ENCODE peak calls at places on chromosome 22, in six cellular contexts. N is right lobe of liver, O is sigmoid colon, I is psoas muscle, J is PC-3, E is GM12865. Y is an unnamed sample.

GRCh38 chr22:23684561-23685031 is 6.2 kb upstream of the RGL4 start:
- DNase-seq in O (no peak), N (no peak), J (no peak), E (no peak), I (no peak), Y (no peak)

GRCh38 chr22:31995046-31995445 is 48.0 kb upstream of the SLC5A1 start:
- DNase-seq in O (no peak), E (no peak), J (peak; percentile 4), N (no peak), I (no peak), Y (no peak)

GRCh38 chr22:36409911-36410756 is 22.4 kb upstream of the MYH9 start:
- DNase-seq in N (peak; percentile 96), I (peak; percentile 65), O (peak; percentile 78), E (peak; percentile 77), J (peak; percentile 97), Y (peak; percentile 36)

GRCh38 chr22:28002181-28002700 is 83.2 kb upstream of the PITPNB start:
- DNase-seq in O (no peak), I (no peak), E (no peak), J (no peak), N (no peak), Y (no peak)

GRCh38 chr22:38327396-38327795 is 10.2 kb upstream of the CSNK1E start:
- DNase-seq in I (no peak), E (no peak), O (no peak), N (no peak), J (no peak), Y (no peak)

GRCh38 chr22:35170716-35171697 is 86.3 kb upstream of the HMGXB4 start:
- DNase-seq in N (no peak), O (no peak), I (no peak), E (no peak), J (no peak), Y (no peak)

GRCh38 chr22:28012811-28013460 is 93.9 kb upstream of the PITPNB start:
- DNase-seq in E (no peak), O (no peak), J (no peak), I (no peak), N (peak; percentile 31), Y (no peak)

GRCh38 chr22:44358723-44359440 is 46.1 kb upstream of the SHISAL1 start:
- DNase-seq in O (peak; percentile 72), E (no peak), N (peak; percentile 32), J (no peak), I (no peak), Y (no peak)

GRCh38 chr22:36351921-36352774 is 35.6 kb downstream of the MYH9 start:
- DNase-seq in I (no peak), E (no peak), J (peak; percentile 68), O (no peak), N (peak; percentile 83), Y (no peak)

GRCh38 chr22:45224331-45224730 is 16.4 kb downstream of the KIAA0930 start:
- DNase-seq in I (no peak), E (no peak), O (no peak), J (no peak), N (no peak), Y (no peak)

GRCh38 chr22:46132830-46133587 is 17.3 kb upstream of the PPARA start:
- DNase-seq in N (peak; percentile 94), O (no peak), I (peak; percentile 10), E (no peak), J (no peak), Y (no peak)

GRCh38 chr22:24553597-24554315 is 1.2 kb downstream of the GUCD1 start:
- DNase-seq in O (peak; percentile 70), N (peak; percentile 64), J (no peak), E (no peak), I (peak; percentile 35), Y (no peak)

DNA sequence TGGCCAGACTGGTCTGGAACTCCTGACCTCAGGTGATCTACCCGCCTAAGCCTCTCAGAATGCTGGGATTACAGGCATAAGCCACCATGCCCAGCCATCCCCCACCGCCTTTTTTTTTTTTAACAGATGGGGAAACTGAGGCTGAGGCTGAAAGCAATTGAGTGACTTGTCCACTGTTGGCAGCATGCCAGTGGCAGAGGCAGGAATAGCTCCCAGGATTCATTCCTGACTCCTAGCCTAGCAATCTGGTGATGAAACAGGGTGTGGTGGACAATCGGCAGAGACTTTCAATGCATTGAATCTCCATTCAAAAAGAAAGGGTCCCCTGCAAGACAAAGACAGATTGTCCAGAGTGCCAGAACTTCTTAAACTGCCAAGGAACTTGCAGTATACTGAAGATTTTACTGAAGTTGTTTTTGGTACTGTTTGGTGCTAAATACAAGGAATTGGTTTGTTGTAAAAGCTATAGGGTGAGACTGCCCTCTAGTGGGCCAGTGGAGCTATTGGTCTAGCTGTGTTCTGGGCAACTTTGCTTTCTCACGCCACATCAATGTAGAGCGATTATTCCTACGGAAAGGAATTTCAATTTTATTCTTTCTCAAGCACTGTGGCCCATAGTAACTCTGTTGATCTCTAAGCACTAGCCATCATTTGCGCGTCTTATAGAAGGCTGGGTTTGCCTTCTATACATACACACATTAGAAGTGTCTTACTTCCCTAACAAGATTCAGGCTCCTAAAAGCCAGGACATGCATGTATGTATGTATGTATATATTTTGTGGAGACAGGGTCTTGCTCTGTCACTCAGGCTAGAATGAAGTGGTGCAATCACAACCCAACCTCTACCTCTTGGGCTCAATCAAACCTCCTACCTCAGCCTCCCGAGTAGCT is 21.0 kb downstream of the C22orf31 start:
- DNase-seq in O (peak; percentile 81), J (peak; percentile 64), E (peak; percentile 84), N (no peak), I (no peak), Y (no peak)
- TF ChIP-seq CTCF in O (peak; percentile 95), J (peak; percentile 88), E (peak; percentile 93), N (peak; percentile 95), I (peak; percentile 98), Y (peak; percentile 51)

DNA sequence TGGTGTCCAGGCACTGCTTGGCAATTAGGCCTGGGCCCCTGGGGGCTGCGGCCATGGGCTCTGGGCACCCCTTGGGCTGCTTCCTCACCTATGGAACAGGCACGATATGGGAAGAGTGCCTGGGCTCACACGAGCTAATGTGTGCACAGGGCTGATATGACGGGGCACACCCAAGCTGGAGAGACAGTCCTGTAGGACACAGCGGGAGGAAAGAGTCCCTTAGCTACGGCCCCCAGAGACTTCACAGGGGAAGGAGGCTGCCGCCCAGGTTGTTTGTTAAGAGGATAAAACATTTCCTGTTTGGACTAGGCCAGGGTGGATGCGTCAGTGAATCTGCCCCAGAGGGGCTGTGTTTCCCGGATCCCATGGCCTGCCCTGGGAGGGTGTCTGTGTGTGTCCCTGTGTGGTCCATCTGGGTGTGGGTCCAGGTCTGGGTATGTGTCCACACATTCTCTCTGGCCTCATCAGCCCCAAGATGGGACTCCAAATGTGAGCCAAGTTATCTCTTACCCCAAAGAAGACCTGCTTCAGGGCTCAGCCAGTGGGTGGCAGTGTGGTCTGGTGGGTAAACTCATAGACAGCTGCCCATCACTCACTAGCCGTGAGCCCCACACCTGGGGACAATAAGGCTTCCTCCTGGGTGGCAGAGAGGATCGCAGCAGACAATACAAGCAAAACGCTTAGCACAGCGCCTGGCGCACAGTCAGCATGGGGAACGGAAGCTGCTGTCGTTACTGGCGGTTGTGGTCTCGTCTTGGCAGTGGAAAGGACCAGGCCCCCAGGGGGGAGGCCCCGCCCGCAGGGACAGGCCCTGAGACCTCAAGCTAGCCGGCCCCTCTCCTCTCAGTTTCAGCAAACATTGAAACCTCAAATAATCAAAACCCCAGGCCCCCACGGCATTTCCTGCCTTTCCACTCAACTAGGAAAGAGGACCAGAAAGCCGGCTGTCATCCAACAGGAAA is 3.2 kb upstream of the EMID1 start:
- DNase-seq in E (peak; percentile 98), J (peak; percentile 31), O (no peak), I (peak; percentile 56), N (no peak), Y (no peak)
- TF ChIP-seq CTCF in E (peak; percentile 45), J (peak; percentile 63), O (peak; percentile 12), I (peak; percentile 27), N (peak; percentile 43), Y (no peak)

GRCh38 chr22:39623603-39624500 is 53.3 kb downstream of the CACNA1I start:
- DNase-seq in N (no peak), E (no peak), J (no peak), O (no peak), I (no peak), Y (no peak)

GRCh38 chr22:39624501-39624821 is 53.9 kb downstream of the CACNA1I start:
- DNase-seq in I (no peak), J (no peak), E (no peak), O (no peak), N (no peak), Y (no peak)

GRCh38 chr22:39621826-39622225 is 51.3 kb downstream of the CACNA1I start:
- DNase-seq in N (no peak), J (peak; percentile 4), I (no peak), E (no peak), O (no peak), Y (no peak)

GRCh38 chr22:39620924-39621690 is 50.6 kb downstream of the CACNA1I start:
- DNase-seq in J (no peak), E (no peak), I (no peak), N (no peak), O (no peak), Y (no peak)

GRCh38 chr22:39622881-39623367 is 52.4 kb downstream of the CACNA1I start:
- DNase-seq in E (peak; percentile 66), J (peak; percentile 36), I (peak; percentile 65), O (no peak), N (no peak), Y (peak; percentile 61)
- TF ChIP-seq CTCF in E (peak; percentile 58), J (peak; percentile 64), I (peak; percentile 66), O (no peak), N (peak; percentile 40), Y (no peak)

GRCh38 chr22:41906822-41907221 is 8.1 kb downstream of the SHISA8 start:
- DNase-seq in J (no peak), I (no peak), O (no peak), E (no peak), N (no peak), Y (no peak)

GRCh38 chr22:41904450-41905410 is 10.1 kb downstream of the SHISA8 start:
- DNase-seq in E (no peak), O (no peak), I (no peak), N (no peak), J (no peak), Y (no peak)

GRCh38 chr22:41907436-41908401 is 7.2 kb downstream of the SHISA8 start:
- DNase-seq in O (no peak), I (no peak), N (no peak), J (no peak), E (no peak), Y (no peak)

GRCh38 chr22:41902932-41903421 is 11.9 kb downstream of the SHISA8 start:
- DNase-seq in E (no peak), O (no peak), N (peak; percentile 97), J (no peak), I (peak; percentile 64), Y (no peak)

DNA sequence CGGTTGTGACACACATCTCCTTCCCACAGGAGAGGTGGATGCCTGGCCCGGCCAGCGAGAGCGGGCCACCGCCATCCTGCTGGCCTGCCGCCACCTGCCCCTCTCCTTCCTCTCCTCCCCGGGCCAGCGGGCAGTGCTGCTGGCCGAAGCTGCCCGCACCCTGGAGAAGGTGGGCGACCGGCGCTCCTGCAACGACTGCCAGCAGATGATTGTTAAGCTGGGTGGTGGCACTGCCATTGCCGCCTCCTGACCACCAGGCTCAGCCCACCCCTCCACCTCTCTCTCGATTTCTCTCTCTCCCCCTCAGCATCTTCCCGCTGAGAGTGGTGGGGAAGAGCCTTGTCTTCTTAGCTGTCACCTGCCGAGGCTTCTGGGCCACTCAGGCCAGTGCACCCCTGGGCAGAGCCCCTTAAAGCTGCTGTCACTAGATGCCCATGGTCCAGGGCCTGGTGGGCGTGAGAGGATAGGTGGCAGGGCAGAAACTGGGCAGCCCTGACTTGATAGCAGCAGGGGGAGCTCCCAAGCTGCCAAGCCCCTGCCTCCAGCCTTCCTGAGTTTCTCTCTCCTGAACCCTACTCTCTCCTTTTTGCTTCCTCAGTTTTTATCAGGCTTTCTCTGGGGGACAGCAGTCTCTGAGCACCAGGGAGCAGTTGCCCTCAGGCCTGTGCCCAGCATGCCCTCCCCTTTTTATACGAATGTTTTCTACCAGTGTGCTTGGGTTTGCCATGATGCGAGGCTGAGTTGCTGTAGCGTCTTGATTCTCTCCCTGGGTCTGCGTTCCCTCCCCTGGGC is 9.3 kb downstream of the SHISA8 start:
- DNase-seq in E (no peak), J (no peak), I (no peak), O (no peak), N (peak; percentile 44), Y (no peak)
- TF ChIP-seq CTCF in E (no peak), J (no peak), I (no peak), O (no peak), N (no peak), Y (no peak)